ENCODE peak calls at places on chromosomes 4 and X, in five cellular contexts. One of them, this sample, is unnamed.

GRCh38 chr4:42610941-42611340 is 46.0 kb downstream of the ATP8A1 start:
- DNase-seq in transverse colon: no peak
- DNase-seq in suprapubic skin: no peak
- DNase-seq in ovary: no peak
- DNase-seq in esophagus squamous epithelium: no peak
- DNase-seq in this sample: no peak

GRCh38 chr4:2384245-2384644 is 34.2 kb downstream of the ZFYVE28 start:
- DNase-seq in transverse colon: no peak
- DNase-seq in suprapubic skin: no peak
- DNase-seq in ovary: no peak
- DNase-seq in esophagus squamous epithelium: no peak
- DNase-seq in this sample: no peak

GRCh38 chrX:132983496-132983895 is 25.1 kb upstream of the HS6ST2 start:
- DNase-seq in transverse colon: no peak
- DNase-seq in suprapubic skin: no peak
- DNase-seq in ovary: no peak
- DNase-seq in esophagus squamous epithelium: no peak
- DNase-seq in this sample: no peak

GRCh38 chr4:68463796-68464195 is 16.5 kb downstream of the TMPRSS11E start:
- DNase-seq in transverse colon: no peak
- DNase-seq in suprapubic skin: no peak
- DNase-seq in ovary: no peak
- DNase-seq in esophagus squamous epithelium: no peak
- DNase-seq in this sample: no peak

GRCh38 chr4:169098969-169099685 is 89.1 kb upstream of the CBR4 start:
- DNase-seq in transverse colon: no peak
- DNase-seq in suprapubic skin: no peak
- DNase-seq in ovary: no peak
- DNase-seq in esophagus squamous epithelium: no peak
- DNase-seq in this sample: no peak

GRCh38 chr4:76105652-76106051 is 31.1 kb downstream of the ART3 start:
- DNase-seq in transverse colon: no peak
- DNase-seq in suprapubic skin: no peak
- DNase-seq in ovary: no peak
- DNase-seq in esophagus squamous epithelium: no peak
- DNase-seq in this sample: no peak

GRCh38 chr4:31107362-31107761 is 387.2 kb downstream of the PCDH7 start:
- DNase-seq in transverse colon: no peak
- DNase-seq in suprapubic skin: no peak
- DNase-seq in ovary: no peak
- DNase-seq in esophagus squamous epithelium: no peak
- DNase-seq in this sample: no peak

GRCh38 chr4:95599777-95600436 is 51.1 kb upstream of the UNC5C start:
- DNase-seq in transverse colon: no peak
- DNase-seq in suprapubic skin: no peak
- DNase-seq in ovary: no peak
- DNase-seq in esophagus squamous epithelium: no peak
- DNase-seq in this sample: no peak

GRCh38 chr4:15756361-15756861 is 21.7 kb upstream of the CD38 start:
- DNase-seq in transverse colon: peak; percentile 20
- DNase-seq in suprapubic skin: no peak
- DNase-seq in ovary: no peak
- DNase-seq in esophagus squamous epithelium: no peak
- DNase-seq in this sample: no peak

GRCh38 chr4:102272318-102272717 is 73.0 kb downstream of the SLC39A8 start:
- DNase-seq in transverse colon: no peak
- DNase-seq in suprapubic skin: no peak
- DNase-seq in ovary: no peak
- DNase-seq in esophagus squamous epithelium: no peak
- DNase-seq in this sample: no peak

GRCh38 chrX:7242613-7243012 is 94.7 kb upstream of the PUDP start:
- DNase-seq in transverse colon: no peak
- DNase-seq in suprapubic skin: no peak
- DNase-seq in ovary: no peak
- DNase-seq in esophagus squamous epithelium: no peak
- DNase-seq in this sample: no peak

DNA sequence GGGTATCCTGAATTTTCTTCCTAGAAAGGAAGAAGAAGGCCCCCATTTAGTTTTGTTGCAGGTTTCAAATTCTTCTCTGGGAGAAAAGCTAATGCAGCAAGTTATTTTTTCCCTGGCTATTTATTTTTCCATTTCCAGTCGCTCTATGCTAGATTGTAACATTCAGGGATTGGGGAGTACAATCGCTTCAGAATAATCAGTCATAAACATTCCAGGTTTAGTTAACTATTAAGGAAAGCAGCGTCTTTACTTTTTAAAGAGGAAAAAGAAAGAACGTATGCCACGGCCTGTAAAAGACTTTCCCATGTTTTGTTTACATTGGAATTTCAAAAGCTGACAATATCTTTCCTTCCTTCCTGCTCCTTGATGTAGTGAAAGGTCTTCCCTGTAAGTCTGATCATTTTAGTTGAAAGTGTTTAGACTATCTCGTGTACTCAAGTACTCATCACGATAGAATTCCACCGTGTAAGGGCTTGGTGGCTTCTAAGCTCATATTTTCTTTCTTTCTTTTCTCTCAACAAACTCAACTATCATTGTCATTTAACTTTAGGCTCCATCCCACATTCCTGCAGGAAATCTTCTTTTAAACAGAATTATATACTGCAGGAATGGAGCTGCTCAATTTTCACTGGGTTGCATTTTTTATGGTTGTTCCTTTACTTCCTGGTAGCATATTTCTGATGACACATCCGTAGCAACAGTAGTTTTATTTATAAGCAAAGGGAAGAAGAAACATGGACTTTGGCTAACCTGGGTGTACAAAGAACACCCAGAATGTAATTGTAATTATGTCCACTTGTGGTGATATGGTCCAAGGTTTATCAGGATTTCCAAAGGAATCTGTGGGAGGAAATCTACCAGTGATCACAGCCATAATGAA is 213.1 kb upstream of the FAT1 start:
- DNase-seq in transverse colon: no peak
- DNase-seq in suprapubic skin: no peak
- DNase-seq in ovary: no peak
- DNase-seq in esophagus squamous epithelium: no peak
- DNase-seq in this sample: no peak
- TF ChIP-seq CTCF in transverse colon: peak; percentile 33
- TF ChIP-seq CTCF in suprapubic skin: no peak
- TF ChIP-seq CTCF in ovary: no peak
- TF ChIP-seq CTCF in esophagus squamous epithelium: no peak
- TF ChIP-seq CTCF in this sample: peak; percentile 36

GRCh38 chrX:143304518-143304917 is 212.8 kb downstream of the SPANXN3 start:
- DNase-seq in transverse colon: no peak
- DNase-seq in suprapubic skin: no peak
- DNase-seq in ovary: no peak
- DNase-seq in esophagus squamous epithelium: no peak
- DNase-seq in this sample: no peak

GRCh38 chrX:143296521-143296920 is 220.8 kb downstream of the SPANXN3 start:
- DNase-seq in transverse colon: no peak
- DNase-seq in suprapubic skin: no peak
- DNase-seq in ovary: no peak
- DNase-seq in esophagus squamous epithelium: no peak
- DNase-seq in this sample: no peak

GRCh38 chrX:143298663-143299241 is 218.5 kb downstream of the SPANXN3 start:
- DNase-seq in transverse colon: no peak
- DNase-seq in suprapubic skin: no peak
- DNase-seq in ovary: no peak
- DNase-seq in esophagus squamous epithelium: no peak
- DNase-seq in this sample: no peak
- H3K9me3 ChIP-seq in transverse colon: no peaks in the 10 kb centered on the region
- H3K9me3 ChIP-seq in suprapubic skin: no peaks in the 10 kb centered on the region
- H3K9me3 ChIP-seq in ovary: no peaks in the 10 kb centered on the region
- H3K9me3 ChIP-seq in esophagus squamous epithelium: no peaks in the 10 kb centered on the region
- H3K9me3 ChIP-seq in this sample: no peaks in the 10 kb centered on the region

GRCh38 chr4:82363896-82364487 is 9.8 kb downstream of the HNRNPD start:
- DNase-seq in transverse colon: no peak
- DNase-seq in suprapubic skin: no peak
- DNase-seq in ovary: no peak
- DNase-seq in esophagus squamous epithelium: no peak
- DNase-seq in this sample: no peak
- H3K36me3 ChIP-seq in transverse colon: no peaks in the 10 kb centered on the region
- H3K36me3 ChIP-seq in suprapubic skin: peaks cover 3% of the 10 kb centered on the region
- H3K36me3 ChIP-seq in ovary: no peaks in the 10 kb centered on the region
- H3K36me3 ChIP-seq in esophagus squamous epithelium: no peaks in the 10 kb centered on the region
- H3K36me3 ChIP-seq in this sample: no peaks in the 10 kb centered on the region

GRCh38 chr4:125739760-125740159 is 425.0 kb downstream of the FAT4 start:
- DNase-seq in transverse colon: no peak
- DNase-seq in suprapubic skin: no peak
- DNase-seq in ovary: no peak
- DNase-seq in esophagus squamous epithelium: no peak
- DNase-seq in this sample: no peak
- TF ChIP-seq CTCF in transverse colon: no peak
- TF ChIP-seq CTCF in suprapubic skin: no peak
- TF ChIP-seq CTCF in ovary: no peak
- TF ChIP-seq CTCF in esophagus squamous epithelium: no peak
- TF ChIP-seq CTCF in this sample: no peak

GRCh38 chrX:729583-730409 is 99.2 kb downstream of the SHOX start:
- DNase-seq in transverse colon: no peak
- DNase-seq in suprapubic skin: peak; percentile 49
- DNase-seq in ovary: no peak
- DNase-seq in esophagus squamous epithelium: no peak
- DNase-seq in this sample: no peak
- H3K9me3 ChIP-seq in transverse colon: no peaks in the 10 kb centered on the region
- H3K9me3 ChIP-seq in suprapubic skin: no peaks in the 10 kb centered on the region
- H3K9me3 ChIP-seq in ovary: no peaks in the 10 kb centered on the region
- H3K9me3 ChIP-seq in esophagus squamous epithelium: no peaks in the 10 kb centered on the region
- H3K9me3 ChIP-seq in this sample: no peaks in the 10 kb centered on the region

GRCh38 chrX:9708923-9709553 is 56.6 kb downstream of the GPR143 start:
- DNase-seq in transverse colon: peak; percentile 75
- DNase-seq in suprapubic skin: no peak
- DNase-seq in ovary: peak; percentile 82
- DNase-seq in esophagus squamous epithelium: peak; percentile 14
- DNase-seq in this sample: peak; percentile 46
- H3K36me3 ChIP-seq in transverse colon: no peaks in the 10 kb centered on the region
- H3K36me3 ChIP-seq in suprapubic skin: peaks cover 20% of the 10 kb centered on the region
- H3K36me3 ChIP-seq in ovary: no peaks in the 10 kb centered on the region
- H3K36me3 ChIP-seq in esophagus squamous epithelium: no peaks in the 10 kb centered on the region
- H3K36me3 ChIP-seq in this sample: no peaks in the 10 kb centered on the region